ENCODE peak calls at places on chromosomes 16 and 17, in seven cellular contexts. X is endodermal cell, J is mesothelial cell of epicardium, S is neural progenitor cell, F is thoracic aorta, V is lower leg skin, B is BE2C. H is an unnamed sample.
A peak's percentile ranks its signal among the peaks of the same experiment; 100 is the strongest.

GRCh38 chr16:56933266-56933619 is 1.3 kb downstream of the HERPUD1 start:
- DNase-seq in X (no peak), J (no peak), S (no peak), F (no peak), V (no peak), B (no peak), H (no peak)

GRCh38 chr17:79027925-79028491 is 4.0 kb downstream of the C1QTNF1 start:
- DNase-seq in X (no peak), J (no peak), S (no peak), F (no peak), V (no peak), B (peak; percentile 56), H (no peak)

GRCh38 chr16:55475919-55476318 is 3.1 kb upstream of the MMP2 start:
- DNase-seq in X (no peak), J (no peak), S (no peak), F (no peak), V (no peak), B (peak; percentile 27), H (no peak)

GRCh38 chr16:20259549-20259948 is 67.8 kb downstream of the GP2 start:
- DNase-seq in X (no peak), J (no peak), S (no peak), F (no peak), V (no peak), B (no peak), H (no peak)

GRCh38 chr17:62581769-62582168 is 45.7 kb upstream of the MRC2 start:
- DNase-seq in X (no peak), J (no peak), S (no peak), F (no peak), V (no peak), B (no peak), H (no peak)

GRCh38 chr16:138049-138417 is 440 bp downstream of the NPRL3 start:
- DNase-seq in X (peak; percentile 72), J (peak; percentile 45), S (peak; percentile 81), F (no peak), V (no peak), B (peak; percentile 39), H (peak; percentile 70)

GRCh38 chr17:40068917-40069750 is 6.4 kb downstream of the THRA start:
- DNase-seq in X (peak; percentile 62), J (peak; percentile 65), S (peak; percentile 60), F (peak; percentile 86), V (peak; percentile 93), B (peak; percentile 85), H (peak; percentile 58)

GRCh38 chr17:4840893-4841242 is 7.7 kb downstream of the MINK1 start:
- DNase-seq in X (no peak), J (no peak), S (no peak), F (no peak), V (no peak), B (no peak), H (no peak)

GRCh38 chr17:79613195-79613517 is 2.3 kb upstream of the RBFOX3 start:
- DNase-seq in X (no peak), J (no peak), S (no peak), F (no peak), V (no peak), B (no peak), H (no peak)

GRCh38 chr16:71722801-71723536 is 1.5 kb downstream of the PHLPP2 start:
- DNase-seq in X (peak; percentile 94), J (peak; percentile 74), S (peak; percentile 90), F (peak; percentile 8), V (peak; percentile 35), B (peak; percentile 88), H (peak; percentile 85)

GRCh38 chr16:61858996-61859395 is 177.2 kb downstream of the CDH8 start:
- DNase-seq in X (no peak), J (no peak), S (no peak), F (no peak), V (no peak), B (no peak), H (no peak)

GRCh38 chr17:82372063-82372590 is 562 bp downstream of the UTS2R start:
- DNase-seq in X (no peak), J (no peak), S (no peak), F (no peak), V (no peak), B (no peak), H (no peak)

GRCh38 chr16:1960665-1961630 is 1.6 kb downstream of the NDUFB10 start:
- DNase-seq in X (peak; percentile 82), J (no peak), S (peak; percentile 37), F (no peak), V (no peak), B (peak; percentile 69), H (peak; percentile 71)

GRCh38 chr17:74671031-74671771 is 41.5 kb downstream of the CD300LF start:
- DNase-seq in X (peak; percentile 100), J (peak; percentile 87), S (peak; percentile 97), F (no peak), V (peak; percentile 40), B (peak; percentile 46), H (peak; percentile 53)

GRCh38 chr16:65415460-65415859 is 293.6 kb upstream of the CDH11 start:
- DNase-seq in X (no peak), J (no peak), S (no peak), F (no peak), V (no peak), B (no peak), H (no peak)

GRCh38 chr17:330993-331701 is 21.5 kb downstream of the RPH3AL start:
- DNase-seq in X (peak; percentile 45), J (no peak), S (no peak), F (no peak), V (no peak), B (no peak), H (no peak)

GRCh38 chr17:58314706-58315015 is 13.9 kb downstream of the TSPOAP1 start:
- DNase-seq in X (no peak), J (peak; percentile 12), S (no peak), F (no peak), V (no peak), B (no peak), H (peak; percentile 1)

GRCh38 chr17:21199856-21200255 is 14.1 kb downstream of the TMEM11 start:
- DNase-seq in X (peak; percentile 72), J (no peak), S (peak; percentile 76), F (no peak), V (no peak), B (no peak), H (peak; percentile 66)

DNA sequence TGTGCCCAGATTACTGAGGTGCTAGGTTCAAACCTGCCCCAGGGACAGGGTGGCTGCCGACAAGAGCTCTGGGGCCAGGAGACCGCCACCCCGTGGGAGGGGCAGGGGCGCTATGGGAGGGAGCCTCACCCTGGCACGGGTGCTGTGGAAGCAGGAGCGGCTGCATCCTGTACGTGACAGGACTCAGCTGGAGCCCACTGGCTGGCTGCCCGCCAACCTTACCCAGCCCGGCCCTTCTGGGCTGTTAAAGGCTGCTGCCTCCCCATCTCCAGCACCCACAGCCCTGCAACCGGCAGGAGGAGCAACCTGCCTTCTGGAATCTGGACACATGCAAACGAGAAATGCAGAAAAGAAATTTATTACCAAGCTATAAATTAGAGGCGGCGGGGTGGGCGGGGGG is 11.2 kb downstream of the PAM16 start:
- DNase-seq in X (no peak), J (no peak), S (no peak), F (no peak), V (no peak), B (peak; percentile 86), H (no peak)
- TF ChIP-seq CTCF in X (no peak), J (no peak), S (no peak), F (no peak), V (no peak), B (peak; percentile 53), H (no peak)

DNA sequence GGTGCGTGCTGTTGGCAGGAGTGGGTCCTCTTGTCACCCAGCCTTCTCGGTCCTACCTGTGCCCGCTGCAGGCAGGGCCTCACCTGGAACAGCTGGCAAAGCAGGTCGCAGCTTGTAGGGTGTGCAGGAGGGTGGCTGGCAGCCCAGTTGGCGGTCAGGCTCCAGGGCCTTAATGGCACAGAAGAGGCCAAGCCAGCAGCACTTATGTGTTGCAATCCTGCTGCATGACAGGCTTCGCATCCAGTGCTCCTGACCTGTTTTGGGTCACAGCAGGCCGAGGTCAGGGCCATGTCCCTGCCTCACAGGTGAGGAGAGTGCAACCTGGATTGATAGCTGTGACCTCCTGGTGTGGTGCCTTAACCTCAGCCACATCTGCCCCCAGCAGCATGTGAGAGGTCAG is 31.9 kb downstream of the ZC3H18 start:
- DNase-seq in X (no peak), J (no peak), S (no peak), F (no peak), V (no peak), B (no peak), H (no peak)
- TF ChIP-seq CTCF in X (no peak), J (no peak), S (no peak), F (no peak), V (no peak), B (no peak), H (no peak)

DNA sequence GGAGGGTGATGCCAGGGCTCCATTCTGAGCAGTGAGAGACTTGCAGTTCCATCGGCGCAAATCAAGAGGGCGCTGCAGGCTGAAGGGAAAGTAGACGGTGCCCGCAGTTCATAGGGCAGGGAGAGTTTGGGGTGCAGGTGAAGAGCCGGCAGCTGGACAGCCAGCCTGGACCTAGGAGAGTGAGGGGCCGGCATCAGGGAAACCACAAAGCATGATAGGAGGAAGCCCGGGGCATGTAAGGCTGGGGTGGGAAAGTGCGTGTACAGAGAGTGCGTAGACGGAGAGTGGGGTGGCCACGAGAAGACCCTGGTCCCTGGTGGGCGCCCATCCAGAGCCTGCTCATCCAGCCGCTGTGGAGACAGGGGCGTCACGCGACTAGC is 101.1 kb upstream of the CHMP6 start:
- DNase-seq in X (no peak), J (peak; percentile 8), S (no peak), F (no peak), V (no peak), B (no peak), H (no peak)
- TF ChIP-seq CTCF in X (no peak), J (no peak), S (no peak), F (no peak), V (no peak), B (no peak), H (no peak)

GRCh38 chr16:87572959-87573358 is 29.3 kb upstream of the JPH3 start:
- DNase-seq in X (no peak), J (no peak), S (no peak), F (no peak), V (no peak), B (no peak), H (no peak)

GRCh38 chr16:87569601-87570559 is 32.4 kb upstream of the JPH3 start:
- DNase-seq in X (no peak), J (no peak), S (no peak), F (no peak), V (no peak), B (no peak), H (no peak)

GRCh38 chr16:87570938-87571867 is 31.1 kb upstream of the JPH3 start:
- DNase-seq in X (peak; percentile 93), J (no peak), S (peak; percentile 73), F (peak; percentile 28), V (peak; percentile 36), B (peak; percentile 48), H (peak; percentile 67)

GRCh38 chr16:87571868-87572244 is 30.5 kb upstream of the JPH3 start:
- DNase-seq in X (no peak), J (no peak), S (no peak), F (peak; percentile 13), V (no peak), B (no peak), H (no peak)

DNA sequence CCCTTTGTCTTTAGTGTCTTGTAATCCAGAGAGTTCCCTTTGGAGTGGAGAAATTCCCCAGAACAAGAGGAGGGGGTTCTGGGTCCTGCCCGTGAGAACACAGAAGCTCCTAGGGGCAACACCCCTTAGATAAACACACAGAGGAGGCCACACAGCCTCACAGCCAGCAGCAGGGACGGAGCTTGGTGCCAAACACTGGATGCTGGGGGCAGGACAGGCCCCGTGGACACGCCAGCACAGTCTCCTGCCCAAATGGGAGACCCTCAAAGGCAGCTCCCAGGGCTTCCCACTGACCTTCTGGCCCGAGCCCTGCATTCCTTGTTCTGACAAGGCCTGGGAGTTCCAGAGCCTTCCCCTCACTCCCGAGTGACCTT is 31.8 kb upstream of the JPH3 start:
- DNase-seq in X (no peak), J (no peak), S (no peak), F (no peak), V (no peak), B (no peak), H (no peak)
- TF ChIP-seq CTCF in X (no peak), J (no peak), S (no peak), F (no peak), V (no peak), B (no peak), H (no peak)